ENCODE peak calls at places on chromosomes 11 and 22, in eight cellular contexts. G is ovary, U is heart left ventricle, I is spleen, O is body of pancreas, T is A673, L is heart right ventricle, M is psoas muscle. C is an unnamed sample.

GRCh38 chr11:64127267-64128072 is 38.4 kb downstream of the MACROD1 start:
- DNase-seq in G (no peak), U (no peak), I (no peak), O (no peak), T (no peak), L (no peak), M (no peak), C (no peak)

GRCh38 chr22:46293591-46294260 is 2.9 kb upstream of the GTSE1 start:
- DNase-seq in G (no peak), U (peak; percentile 53), I (peak; percentile 84), O (no peak), T (peak; percentile 69), L (peak; percentile 53), M (peak; percentile 60), C (peak; percentile 55)

GRCh38 chr11:65708451-65708850 is 3.6 kb upstream of the KAT5 start:
- DNase-seq in G (no peak), U (no peak), I (no peak), O (no peak), T (no peak), L (no peak), M (no peak), C (no peak)

GRCh38 chr11:112002491-112003216 is 22.6 kb upstream of the DLAT start:
- DNase-seq in G (no peak), U (no peak), I (no peak), O (no peak), T (no peak), L (no peak), M (no peak), C (no peak)

GRCh38 chr22:43228330-43228729 is 41.4 kb upstream of the TTLL12 start:
- DNase-seq in G (no peak), U (no peak), I (no peak), O (no peak), T (peak; percentile 65), L (peak; percentile 35), M (no peak), C (no peak)

GRCh38 chr11:23688835-23689234 is 808.0 kb upstream of the LUZP2 start:
- DNase-seq in G (no peak), U (no peak), I (no peak), O (no peak), T (peak; percentile 2), L (no peak), M (no peak), C (no peak)

GRCh38 chr11:93505703-93506102 is 37.5 kb downstream of the SMCO4 start:
- DNase-seq in G (no peak), U (no peak), I (no peak), O (no peak), T (no peak), L (no peak), M (no peak), C (no peak)

GRCh38 chr11:8631395-8632110 is 37.5 kb upstream of the STK33 start:
- DNase-seq in G (peak; percentile 31), U (no peak), I (no peak), O (no peak), T (peak; percentile 44), L (no peak), M (no peak), C (no peak)

GRCh38 chr11:58861533-58861932 is 17.0 kb upstream of the GLYATL2 start:
- DNase-seq in G (no peak), U (no peak), I (no peak), O (no peak), T (no peak), L (no peak), M (no peak), C (no peak)

GRCh38 chr11:44083433-44083832 is 12.0 kb upstream of the EXT2 start:
- DNase-seq in G (no peak), U (no peak), I (no peak), O (no peak), T (no peak), L (no peak), M (no peak), C (no peak)

GRCh38 chr22:38762607-38763006 is 6.8 kb upstream of the SUN2 start:
- DNase-seq in G (no peak), U (no peak), I (no peak), O (no peak), T (no peak), L (no peak), M (no peak), C (no peak)

GRCh38 chr11:63769044-63769718 is 606 bp upstream of the ZFTA start:
- DNase-seq in G (peak; percentile 48), U (peak; percentile 42), I (peak; percentile 82), O (peak; percentile 34), T (peak; percentile 54), L (peak; percentile 68), M (peak; percentile 52), C (peak; percentile 52)

GRCh38 chr11:88324562-88325345 is 12.8 kb downstream of the CTSC start:
- DNase-seq in G (no peak), U (no peak), I (no peak), O (no peak), T (peak; percentile 94), L (no peak), M (no peak), C (no peak)

GRCh38 chr11:29432719-29433325 is 584.0 kb downstream of the KCNA4 start:
- DNase-seq in G (no peak), U (no peak), I (no peak), O (no peak), T (peak; percentile 81), L (no peak), M (no peak), C (no peak)

GRCh38 chr22:50082961-50083461 is 2.2 kb downstream of the MLC1 start:
- DNase-seq in G (no peak), U (no peak), I (peak; percentile 63), O (no peak), T (no peak), L (no peak), M (no peak), C (no peak)

GRCh38 chr11:1623716-1624115 is 1.8 kb upstream of the KRTAP5-4 start:
- DNase-seq in G (no peak), U (no peak), I (peak; percentile 62), O (no peak), T (no peak), L (no peak), M (no peak), C (no peak)

GRCh38 chr11:117187428-117187798 is 8.9 kb downstream of the SIDT2 start:
- DNase-seq in G (no peak), U (no peak), I (peak; percentile 71), O (no peak), T (no peak), L (no peak), M (no peak), C (no peak)

GRCh38 chr11:1772270-1773130 is 8.8 kb upstream of the CTSD start:
- DNase-seq in G (peak; percentile 49), U (no peak), I (peak; percentile 90), O (peak; percentile 41), T (peak; percentile 69), L (no peak), M (peak; percentile 69), C (peak; percentile 83)

GRCh38 chr11:94762208-94762607 is 5.9 kb upstream of the AMOTL1 start:
- DNase-seq in G (no peak), U (no peak), I (no peak), O (no peak), T (peak; percentile 57), L (no peak), M (no peak), C (no peak)

GRCh38 chr22:25167082-25167481 is 32.6 kb upstream of the CRYBB3 start:
- DNase-seq in G (no peak), U (no peak), I (no peak), O (no peak), T (no peak), L (no peak), M (no peak), C (no peak)

GRCh38 chr11:75160880-75161279 is 10.0 kb downstream of the SLCO2B1 start:
- DNase-seq in G (no peak), U (no peak), I (no peak), O (no peak), T (no peak), L (no peak), M (no peak), C (no peak)

GRCh38 chr11:120660024-120660565 is 148.5 kb downstream of the GRIK4 start:
- DNase-seq in G (peak; percentile 28), U (no peak), I (peak; percentile 80), O (peak; percentile 20), T (peak; percentile 65), L (no peak), M (no peak), C (no peak)
- TF ChIP-seq CTCF in G (no peak), U (peak; percentile 17), I (no peak), O (peak; percentile 35), T (peak; percentile 64), L (no peak), M (peak; percentile 11), C (no peak)

DNA sequence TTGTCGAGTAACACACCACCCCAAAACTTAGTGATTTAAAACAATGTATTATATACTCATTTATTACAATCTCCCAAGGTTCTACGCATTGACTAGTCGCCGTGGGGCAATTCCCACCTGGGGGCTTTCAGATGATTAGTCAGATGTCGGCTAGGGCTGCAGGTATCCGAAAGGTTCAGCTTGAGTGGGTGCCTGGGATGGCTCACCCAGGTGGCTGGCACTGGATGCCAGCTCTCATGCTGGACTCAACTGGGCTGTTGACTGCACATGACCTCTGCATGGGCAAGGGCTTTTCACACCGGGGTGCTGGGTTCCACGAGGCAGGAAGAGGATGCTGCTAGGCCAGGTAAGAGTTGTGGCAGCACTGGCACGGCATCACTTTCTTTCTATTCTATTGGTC is 21.9 kb upstream of the MICAL2 start:
- DNase-seq in G (no peak), U (no peak), I (no peak), O (no peak), T (no peak), L (no peak), M (no peak), C (no peak)
- H3K4me1 ChIP-seq in G (peaks cover 5% of the 10 kb centered on the region), U (peaks cover 50% of the 10 kb centered on the region), I (peaks cover 38% of the 10 kb centered on the region), O (no peaks in the 10 kb centered on the region), T (peaks cover 13% of the 10 kb centered on the region), L (peaks cover 83% of the 10 kb centered on the region), M (peaks cover 24% of the 10 kb centered on the region), C (peaks cover 70% of the 10 kb centered on the region)

GRCh38 chr22:22548910-22549309 is 10.2 kb downstream of the PRAME start:
- DNase-seq in G (no peak), U (no peak), I (no peak), O (no peak), T (no peak), L (no peak), M (no peak), C (no peak)
- H3K27me3 ChIP-seq in G (no peaks in the 10 kb centered on the region), U (no peaks in the 10 kb centered on the region), I (no peaks in the 10 kb centered on the region), O (no peaks in the 10 kb centered on the region), T (no peaks in the 10 kb centered on the region), L (no peaks in the 10 kb centered on the region), M (no peaks in the 10 kb centered on the region), C (no peaks in the 10 kb centered on the region)

GRCh38 chr22:20130319-20130718 is 1.3 kb upstream of the ZDHHC8 start:
- DNase-seq in G (no peak), U (no peak), I (no peak), O (no peak), T (no peak), L (no peak), M (no peak), C (no peak)
- TF ChIP-seq CTCF in G (no peak), U (no peak), I (no peak), O (no peak), T (no peak), L (no peak), M (no peak), C (no peak)